ENCODE peak calls at places on chromosomes 2 and 18, in five cellular contexts. One of them, this sample, is unnamed.

GRCh38 chr2:130374587-130375290 is 18.9 kb downstream of the PTPN18 start:
- DNase-seq in H1: no peak
- DNase-seq in lower lobe of right lung: no peak
- DNase-seq in heart left ventricle: no peak
- DNase-seq in left ventricle myocardium inferior: no peak
- DNase-seq in this sample: no peak

GRCh38 chr2:25983735-25984134 is 1.4 kb upstream of the KIF3C start:
- DNase-seq in heart left ventricle: no peak
- DNase-seq in lower lobe of right lung: no peak
- DNase-seq in left ventricle myocardium inferior: no peak
- DNase-seq in H1: no peak
- DNase-seq in this sample: no peak

GRCh38 chr2:60091311-60091710 is 462.1 kb downstream of the BCL11A start:
- DNase-seq in H1: no peak
- DNase-seq in heart left ventricle: no peak
- DNase-seq in lower lobe of right lung: no peak
- DNase-seq in left ventricle myocardium inferior: no peak
- DNase-seq in this sample: no peak

GRCh38 chr2:236400594-236401360 is 136.6 kb upstream of the ASB18 start:
- DNase-seq in heart left ventricle: no peak
- DNase-seq in H1: no peak
- DNase-seq in lower lobe of right lung: no peak
- DNase-seq in left ventricle myocardium inferior: no peak
- DNase-seq in this sample: no peak

GRCh38 chr2:216740557-216741222 is 45.3 kb upstream of the IGFBP5 start:
- DNase-seq in lower lobe of right lung: no peak
- DNase-seq in heart left ventricle: no peak
- DNase-seq in H1: no peak
- DNase-seq in left ventricle myocardium inferior: no peak
- DNase-seq in this sample: no peak

GRCh38 chr2:36406296-36406695 is 50.7 kb downstream of the CRIM1 start:
- DNase-seq in left ventricle myocardium inferior: no peak
- DNase-seq in heart left ventricle: no peak
- DNase-seq in lower lobe of right lung: no peak
- DNase-seq in H1: no peak
- DNase-seq in this sample: no peak

GRCh38 chr2:192124576-192124975 is 70.2 kb downstream of the TMEFF2 start:
- DNase-seq in lower lobe of right lung: no peak
- DNase-seq in left ventricle myocardium inferior: no peak
- DNase-seq in H1: no peak
- DNase-seq in heart left ventricle: no peak
- DNase-seq in this sample: no peak

GRCh38 chr2:104969564-104969963 is 68.3 kb upstream of the MRPS9 start:
- DNase-seq in lower lobe of right lung: no peak
- DNase-seq in heart left ventricle: no peak
- DNase-seq in left ventricle myocardium inferior: no peak
- DNase-seq in H1: no peak
- DNase-seq in this sample: no peak

GRCh38 chr2:152646775-152647174 is 70.5 kb downstream of the PRPF40A start:
- DNase-seq in heart left ventricle: no peak
- DNase-seq in H1: no peak
- DNase-seq in lower lobe of right lung: no peak
- DNase-seq in left ventricle myocardium inferior: no peak
- DNase-seq in this sample: no peak

GRCh38 chr2:181570059-181570458 is 86.8 kb downstream of the CERKL start:
- DNase-seq in heart left ventricle: no peak
- DNase-seq in lower lobe of right lung: no peak
- DNase-seq in left ventricle myocardium inferior: no peak
- DNase-seq in H1: no peak
- DNase-seq in this sample: no peak

GRCh38 chr2:201523506-201523905 is 72.0 kb downstream of the STRADB start:
- DNase-seq in lower lobe of right lung: no peak
- DNase-seq in heart left ventricle: no peak
- DNase-seq in H1: no peak
- DNase-seq in left ventricle myocardium inferior: no peak
- DNase-seq in this sample: no peak

GRCh38 chr2:181810823-181811695 is 80.5 kb upstream of the ITPRID2 start:
- DNase-seq in heart left ventricle: no peak
- DNase-seq in lower lobe of right lung: no peak
- DNase-seq in H1: no peak
- DNase-seq in left ventricle myocardium inferior: no peak
- DNase-seq in this sample: no peak

GRCh38 chr2:219252084-219252483 is 959 bp upstream of the TUBA4B start:
- DNase-seq in H1: no peak
- DNase-seq in left ventricle myocardium inferior: no peak
- DNase-seq in lower lobe of right lung: no peak
- DNase-seq in heart left ventricle: no peak
- DNase-seq in this sample: no peak

GRCh38 chr2:198973181-198973580 is 484.6 kb downstream of the SATB2 start:
- DNase-seq in H1: no peak
- DNase-seq in left ventricle myocardium inferior: no peak
- DNase-seq in lower lobe of right lung: no peak
- DNase-seq in heart left ventricle: no peak
- DNase-seq in this sample: no peak

GRCh38 chr2:166285215-166285614 is 90.5 kb downstream of the SCN9A start:
- DNase-seq in lower lobe of right lung: no peak
- DNase-seq in left ventricle myocardium inferior: no peak
- DNase-seq in H1: no peak
- DNase-seq in heart left ventricle: no peak
- DNase-seq in this sample: no peak

GRCh38 chr2:98039085-98039756 is 43.5 kb upstream of the TMEM131 start:
- DNase-seq in heart left ventricle: no peak
- DNase-seq in H1: peak
- DNase-seq in left ventricle myocardium inferior: no peak
- DNase-seq in lower lobe of right lung: peak
- DNase-seq in this sample: no peak

GRCh38 chr18:45061359-45061758 is 380.7 kb downstream of the SETBP1 start:
- DNase-seq in H1: no peak
- DNase-seq in heart left ventricle: no peak
- DNase-seq in left ventricle myocardium inferior: no peak
- DNase-seq in lower lobe of right lung: no peak
- DNase-seq in this sample: no peak

GRCh38 chr2:47485751-47486300 is 82.9 kb downstream of the MSH2 start:
- DNase-seq in H1: no peak
- DNase-seq in lower lobe of right lung: no peak
- DNase-seq in left ventricle myocardium inferior: no peak
- DNase-seq in heart left ventricle: no peak
- DNase-seq in this sample: no peak

GRCh38 chr2:206154197-206154596 is 5.0 kb downstream of the NDUFS1 start:
- DNase-seq in lower lobe of right lung: no peak
- DNase-seq in H1: no peak
- DNase-seq in heart left ventricle: no peak
- DNase-seq in left ventricle myocardium inferior: no peak
- DNase-seq in this sample: no peak

GRCh38 chr2:84880395-84880644 is 564 bp downstream of the TRABD2A start:
- DNase-seq in lower lobe of right lung: no peak
- DNase-seq in heart left ventricle: no peak
- DNase-seq in H1: no peak
- DNase-seq in left ventricle myocardium inferior: no peak
- DNase-seq in this sample: no peak

GRCh38 chr2:171318463-171318934 is 115.3 kb downstream of the METTL8 start:
- DNase-seq in left ventricle myocardium inferior: no peak
- DNase-seq in heart left ventricle: no peak
- DNase-seq in lower lobe of right lung: no peak
- DNase-seq in H1: peak
- DNase-seq in this sample: no peak

GRCh38 chr18:34222396-34223163 is 2.1 kb downstream of the NOL4 start:
- DNase-seq in H1: peak
- DNase-seq in heart left ventricle: peak
- DNase-seq in left ventricle myocardium inferior: peak
- DNase-seq in lower lobe of right lung: peak
- DNase-seq in this sample: no peak

GRCh38 chr2:104664672-104665071 is 189.2 kb upstream of the POU3F3 start:
- DNase-seq in lower lobe of right lung: no peak
- DNase-seq in heart left ventricle: no peak
- DNase-seq in left ventricle myocardium inferior: no peak
- DNase-seq in H1: no peak
- DNase-seq in this sample: no peak

GRCh38 chr2:216391401-216391800 is 19.1 kb upstream of the MARCHF4 start:
- DNase-seq in lower lobe of right lung: no peak
- DNase-seq in H1: no peak
- DNase-seq in heart left ventricle: no peak
- DNase-seq in left ventricle myocardium inferior: no peak
- DNase-seq in this sample: no peak

GRCh38 chr2:102442967-102443828 is 20.2 kb downstream of the IL18RAP start:
- DNase-seq in heart left ventricle: no peak
- DNase-seq in H1: no peak
- DNase-seq in left ventricle myocardium inferior: no peak
- DNase-seq in lower lobe of right lung: no peak
- DNase-seq in this sample: peak

GRCh38 chr18:49704334-49704733 is 109.0 kb downstream of the ACAA2 start:
- DNase-seq in lower lobe of right lung: peak
- DNase-seq in H1: no peak
- DNase-seq in left ventricle myocardium inferior: no peak
- DNase-seq in heart left ventricle: no peak
- DNase-seq in this sample: no peak

GRCh38 chr2:236121546-236121945 is 46.6 kb downstream of the GBX2 start:
- DNase-seq in left ventricle myocardium inferior: no peak
- DNase-seq in heart left ventricle: no peak
- DNase-seq in H1: no peak
- DNase-seq in lower lobe of right lung: no peak
- DNase-seq in this sample: no peak

GRCh38 chr2:126656311-126657145 is 570 bp downstream of the GYPC start:
- DNase-seq in heart left ventricle: peak
- DNase-seq in left ventricle myocardium inferior: peak
- DNase-seq in H1: peak
- DNase-seq in lower lobe of right lung: peak
- DNase-seq in this sample: peak

GRCh38 chr18:60413944-60414547 is 41.5 kb upstream of the MC4R start:
- DNase-seq in heart left ventricle: no peak
- DNase-seq in left ventricle myocardium inferior: no peak
- DNase-seq in lower lobe of right lung: no peak
- DNase-seq in H1: peak
- DNase-seq in this sample: no peak

DNA sequence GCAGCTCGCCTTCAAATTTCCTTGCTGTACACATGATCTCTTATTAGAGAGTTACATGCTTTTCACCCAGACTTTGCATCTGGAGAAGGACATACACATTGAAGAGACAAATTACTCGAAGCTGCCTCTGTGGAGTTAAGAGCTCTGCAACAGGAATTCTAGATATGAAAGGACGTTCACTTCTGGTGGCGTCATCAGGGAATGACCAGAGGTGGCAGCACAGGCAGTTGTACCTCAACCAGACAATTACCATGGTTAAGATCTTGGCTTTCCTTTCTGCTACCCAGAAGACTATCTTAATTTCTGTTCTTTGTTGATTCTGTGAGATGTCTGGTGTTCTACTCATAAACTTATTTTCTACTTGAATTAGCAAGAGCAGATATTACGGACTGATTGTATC is 39.1 kb upstream of the MC4R start:
- DNase-seq in heart left ventricle: no peak
- DNase-seq in lower lobe of right lung: no peak
- DNase-seq in left ventricle myocardium inferior: no peak
- DNase-seq in H1: no peak
- DNase-seq in this sample: no peak
- TF ChIP-seq CTCF in heart left ventricle: no peak
- TF ChIP-seq CTCF in lower lobe of right lung: no peak
- TF ChIP-seq CTCF in left ventricle myocardium inferior: no peak
- TF ChIP-seq CTCF in H1: peak
- TF ChIP-seq CTCF in this sample: no peak

GRCh38 chr2:101038455-101039255 is 36.6 kb downstream of the RPL31 start:
- DNase-seq in left ventricle myocardium inferior: no peak
- DNase-seq in heart left ventricle: no peak
- DNase-seq in H1: peak
- DNase-seq in lower lobe of right lung: no peak
- DNase-seq in this sample: no peak
- TF ChIP-seq CTCF in left ventricle myocardium inferior: peak
- TF ChIP-seq CTCF in heart left ventricle: peak
- TF ChIP-seq CTCF in H1: peak
- TF ChIP-seq CTCF in lower lobe of right lung: peak
- TF ChIP-seq CTCF in this sample: no peak

DNA sequence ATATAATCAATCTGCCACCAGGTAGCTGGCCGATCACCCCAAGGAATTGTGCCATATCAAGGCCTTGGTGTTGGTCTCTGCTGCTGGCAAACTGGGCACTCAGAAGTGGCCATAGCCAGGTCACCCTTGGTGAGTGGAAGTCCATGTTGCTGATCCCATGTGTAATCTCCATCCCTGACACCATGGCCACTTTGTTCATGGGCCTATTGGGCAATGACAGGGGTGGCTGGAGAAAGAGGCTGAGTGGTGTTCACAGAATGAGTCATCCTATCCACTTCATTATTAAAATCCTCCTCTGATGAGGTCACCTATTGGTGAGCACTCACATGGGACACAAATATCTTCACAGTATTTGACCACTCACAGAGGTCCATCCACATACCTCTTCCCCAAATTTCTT is 26.7 kb upstream of the CD226 start:
- DNase-seq in lower lobe of right lung: no peak
- DNase-seq in left ventricle myocardium inferior: no peak
- DNase-seq in H1: no peak
- DNase-seq in heart left ventricle: no peak
- DNase-seq in this sample: no peak
- TF ChIP-seq CTCF in lower lobe of right lung: no peak
- TF ChIP-seq CTCF in left ventricle myocardium inferior: no peak
- TF ChIP-seq CTCF in H1: no peak
- TF ChIP-seq CTCF in heart left ventricle: no peak
- TF ChIP-seq CTCF in this sample: no peak

DNA sequence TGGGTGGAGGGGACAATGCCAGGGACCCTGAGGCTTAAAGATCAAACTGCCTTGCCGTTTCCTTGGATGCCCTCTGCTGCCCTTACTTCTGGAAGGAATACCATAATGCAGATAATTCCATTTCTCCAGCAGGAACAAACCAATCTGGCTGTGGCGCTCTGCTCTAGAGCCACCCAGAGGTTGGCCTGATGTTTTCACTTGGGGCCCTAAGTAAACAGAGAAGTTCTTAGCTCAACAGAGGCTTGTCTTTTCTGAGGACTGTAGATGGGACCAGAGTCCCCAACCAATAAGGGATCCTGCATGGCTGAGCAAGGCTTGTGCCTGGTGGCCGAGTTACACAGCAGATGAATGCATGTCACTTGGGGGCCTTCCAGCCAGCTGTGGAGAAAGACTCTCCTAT is 230.2 kb downstream of the ZBTB7C start:
- DNase-seq in lower lobe of right lung: no peak
- DNase-seq in left ventricle myocardium inferior: no peak
- DNase-seq in heart left ventricle: no peak
- DNase-seq in H1: no peak
- DNase-seq in this sample: no peak
- TF ChIP-seq CTCF in lower lobe of right lung: no peak
- TF ChIP-seq CTCF in left ventricle myocardium inferior: no peak
- TF ChIP-seq CTCF in heart left ventricle: no peak
- TF ChIP-seq CTCF in H1: no peak
- TF ChIP-seq CTCF in this sample: no peak

DNA sequence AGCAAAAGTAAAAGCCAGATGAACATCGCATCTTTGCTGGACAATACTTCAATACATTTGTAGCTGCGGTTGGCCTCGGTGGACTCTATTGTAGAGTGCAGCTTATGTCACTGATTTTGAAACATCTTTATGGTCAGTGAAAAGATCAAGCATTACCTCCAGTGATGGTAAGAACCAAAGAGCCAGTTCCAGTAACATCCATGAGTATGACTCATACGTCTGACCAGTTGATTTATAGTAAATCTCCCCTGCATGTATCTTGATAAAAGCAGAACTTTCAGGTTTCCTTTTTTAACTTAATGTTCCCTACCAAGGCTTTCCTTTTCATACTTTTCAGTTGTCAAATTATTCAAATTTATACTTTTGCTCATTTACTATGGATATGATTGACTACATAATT is 119.2 kb upstream of the HNRNPA3 start:
- DNase-seq in left ventricle myocardium inferior: no peak
- DNase-seq in heart left ventricle: no peak
- DNase-seq in lower lobe of right lung: no peak
- DNase-seq in H1: no peak
- DNase-seq in this sample: no peak
- TF ChIP-seq CTCF in left ventricle myocardium inferior: no peak
- TF ChIP-seq CTCF in heart left ventricle: no peak
- TF ChIP-seq CTCF in lower lobe of right lung: no peak
- TF ChIP-seq CTCF in H1: no peak
- TF ChIP-seq CTCF in this sample: no peak

This sample was measured in CD8-positive, alpha-beta T cell.